ENCODE peak calls at places on chromosome 5, in ten cellular contexts. One of them, this sample, is unnamed.
A peak's percentile ranks its signal among the peaks of the same experiment; 100 is the strongest.

GRCh38 chr5:172600571-172600970 is 40.5 kb upstream of the NEURL1B start:
- DNase-seq in left ventricle myocardium inferior: peak; percentile 39
- DNase-seq in NCI-H1092 treated with DMSO at 0.1 percent for 48 hours: no peak
- DNase-seq in T-helper 22 cell: no peak
- DNase-seq in naive thymus-derived CD4-positive, alpha-beta T cell: no peak
- DNase-seq in NCI-H1105 treated with DMSO at 0.1 percent for 48 hours: no peak
- DNase-seq in AG08395: no peak
- DNase-seq in activated CD8-positive, alpha-beta memory T cell treated with anti-CD3 and anti-CD28 coated beads, Interleukin-2, amount 50 U/mL, for 4 hours: no peak
- DNase-seq in mucosa of descending colon: no peak
- DNase-seq in pons: no peak
- DNase-seq in this sample: no peak

GRCh38 chr5:177357459-177358332 is at the start of gene RGS14:
- DNase-seq in AG08395: no peak
- DNase-seq in pons: peak; percentile 66
- DNase-seq in left ventricle myocardium inferior: peak; percentile 29
- DNase-seq in NCI-H1092 treated with DMSO at 0.1 percent for 48 hours: peak; percentile 24
- DNase-seq in mucosa of descending colon: peak; percentile 58
- DNase-seq in NCI-H1105 treated with DMSO at 0.1 percent for 48 hours: peak; percentile 43
- DNase-seq in naive thymus-derived CD4-positive, alpha-beta T cell: peak; percentile 89
- DNase-seq in T-helper 22 cell: peak; percentile 65
- DNase-seq in activated CD8-positive, alpha-beta memory T cell treated with anti-CD3 and anti-CD28 coated beads, Interleukin-2, amount 50 U/mL, for 4 hours: peak; percentile 67
- DNase-seq in this sample: no peak

GRCh38 chr5:57658009-57658408 is 175.4 kb upstream of the ACTBL2 start:
- DNase-seq in NCI-H1105 treated with DMSO at 0.1 percent for 48 hours: no peak
- DNase-seq in AG08395: no peak
- DNase-seq in left ventricle myocardium inferior: no peak
- DNase-seq in NCI-H1092 treated with DMSO at 0.1 percent for 48 hours: no peak
- DNase-seq in mucosa of descending colon: no peak
- DNase-seq in T-helper 22 cell: no peak
- DNase-seq in naive thymus-derived CD4-positive, alpha-beta T cell: no peak
- DNase-seq in pons: no peak
- DNase-seq in activated CD8-positive, alpha-beta memory T cell treated with anti-CD3 and anti-CD28 coated beads, Interleukin-2, amount 50 U/mL, for 4 hours: no peak
- DNase-seq in this sample: no peak

GRCh38 chr5:74042559-74043357 is 416.8 kb downstream of the ARHGEF28 start:
- DNase-seq in pons: no peak
- DNase-seq in T-helper 22 cell: no peak
- DNase-seq in NCI-H1092 treated with DMSO at 0.1 percent for 48 hours: no peak
- DNase-seq in left ventricle myocardium inferior: no peak
- DNase-seq in mucosa of descending colon: no peak
- DNase-seq in naive thymus-derived CD4-positive, alpha-beta T cell: no peak
- DNase-seq in NCI-H1105 treated with DMSO at 0.1 percent for 48 hours: no peak
- DNase-seq in activated CD8-positive, alpha-beta memory T cell treated with anti-CD3 and anti-CD28 coated beads, Interleukin-2, amount 50 U/mL, for 4 hours: no peak
- DNase-seq in AG08395: peak; percentile 71
- DNase-seq in this sample: peak; percentile 66

GRCh38 chr5:10652606-10653005 is 88.7 kb downstream of the ANKRD33B start:
- DNase-seq in activated CD8-positive, alpha-beta memory T cell treated with anti-CD3 and anti-CD28 coated beads, Interleukin-2, amount 50 U/mL, for 4 hours: no peak
- DNase-seq in pons: no peak
- DNase-seq in NCI-H1092 treated with DMSO at 0.1 percent for 48 hours: no peak
- DNase-seq in left ventricle myocardium inferior: no peak
- DNase-seq in T-helper 22 cell: no peak
- DNase-seq in AG08395: no peak
- DNase-seq in NCI-H1105 treated with DMSO at 0.1 percent for 48 hours: no peak
- DNase-seq in mucosa of descending colon: no peak
- DNase-seq in naive thymus-derived CD4-positive, alpha-beta T cell: no peak
- DNase-seq in this sample: no peak

GRCh38 chr5:68738236-68738635 is 355.6 kb upstream of the SLC30A5 start:
- DNase-seq in mucosa of descending colon: no peak
- DNase-seq in pons: no peak
- DNase-seq in NCI-H1092 treated with DMSO at 0.1 percent for 48 hours: no peak
- DNase-seq in NCI-H1105 treated with DMSO at 0.1 percent for 48 hours: no peak
- DNase-seq in activated CD8-positive, alpha-beta memory T cell treated with anti-CD3 and anti-CD28 coated beads, Interleukin-2, amount 50 U/mL, for 4 hours: no peak
- DNase-seq in left ventricle myocardium inferior: no peak
- DNase-seq in T-helper 22 cell: no peak
- DNase-seq in AG08395: no peak
- DNase-seq in naive thymus-derived CD4-positive, alpha-beta T cell: no peak
- DNase-seq in this sample: no peak

GRCh38 chr5:4514067-4514648 is 626.0 kb upstream of the ADAMTS16 start:
- DNase-seq in left ventricle myocardium inferior: no peak
- DNase-seq in naive thymus-derived CD4-positive, alpha-beta T cell: no peak
- DNase-seq in NCI-H1105 treated with DMSO at 0.1 percent for 48 hours: peak; percentile 95
- DNase-seq in T-helper 22 cell: no peak
- DNase-seq in mucosa of descending colon: no peak
- DNase-seq in activated CD8-positive, alpha-beta memory T cell treated with anti-CD3 and anti-CD28 coated beads, Interleukin-2, amount 50 U/mL, for 4 hours: no peak
- DNase-seq in pons: no peak
- DNase-seq in NCI-H1092 treated with DMSO at 0.1 percent for 48 hours: no peak
- DNase-seq in AG08395: no peak
- DNase-seq in this sample: no peak

GRCh38 chr5:80083115-80083890 is 48.2 kb downstream of the THBS4 start:
- DNase-seq in naive thymus-derived CD4-positive, alpha-beta T cell: peak; percentile 53
- DNase-seq in AG08395: peak; percentile 82
- DNase-seq in mucosa of descending colon: peak; percentile 11
- DNase-seq in activated CD8-positive, alpha-beta memory T cell treated with anti-CD3 and anti-CD28 coated beads, Interleukin-2, amount 50 U/mL, for 4 hours: no peak
- DNase-seq in T-helper 22 cell: no peak
- DNase-seq in pons: peak; percentile 89
- DNase-seq in left ventricle myocardium inferior: no peak
- DNase-seq in NCI-H1092 treated with DMSO at 0.1 percent for 48 hours: peak; percentile 80
- DNase-seq in NCI-H1105 treated with DMSO at 0.1 percent for 48 hours: peak; percentile 78
- DNase-seq in this sample: no peak

GRCh38 chr5:60821488-60822284 is 22.4 kb downstream of the ELOVL7 start:
- DNase-seq in T-helper 22 cell: no peak
- DNase-seq in mucosa of descending colon: no peak
- DNase-seq in NCI-H1105 treated with DMSO at 0.1 percent for 48 hours: no peak
- DNase-seq in pons: no peak
- DNase-seq in NCI-H1092 treated with DMSO at 0.1 percent for 48 hours: no peak
- DNase-seq in AG08395: no peak
- DNase-seq in naive thymus-derived CD4-positive, alpha-beta T cell: no peak
- DNase-seq in activated CD8-positive, alpha-beta memory T cell treated with anti-CD3 and anti-CD28 coated beads, Interleukin-2, amount 50 U/mL, for 4 hours: no peak
- DNase-seq in left ventricle myocardium inferior: no peak
- DNase-seq in this sample: no peak

GRCh38 chr5:6804766-6805165 is 91.5 kb downstream of the TENT4A start:
- DNase-seq in activated CD8-positive, alpha-beta memory T cell treated with anti-CD3 and anti-CD28 coated beads, Interleukin-2, amount 50 U/mL, for 4 hours: no peak
- DNase-seq in NCI-H1105 treated with DMSO at 0.1 percent for 48 hours: no peak
- DNase-seq in NCI-H1092 treated with DMSO at 0.1 percent for 48 hours: no peak
- DNase-seq in T-helper 22 cell: no peak
- DNase-seq in pons: no peak
- DNase-seq in AG08395: peak; percentile 60
- DNase-seq in naive thymus-derived CD4-positive, alpha-beta T cell: no peak
- DNase-seq in left ventricle myocardium inferior: no peak
- DNase-seq in mucosa of descending colon: no peak
- DNase-seq in this sample: no peak

GRCh38 chr5:36701085-36701691 is 94.8 kb downstream of the SLC1A3 start:
- DNase-seq in naive thymus-derived CD4-positive, alpha-beta T cell: no peak
- DNase-seq in left ventricle myocardium inferior: no peak
- DNase-seq in pons: peak; percentile 67
- DNase-seq in NCI-H1092 treated with DMSO at 0.1 percent for 48 hours: no peak
- DNase-seq in mucosa of descending colon: no peak
- DNase-seq in AG08395: no peak
- DNase-seq in T-helper 22 cell: no peak
- DNase-seq in NCI-H1105 treated with DMSO at 0.1 percent for 48 hours: no peak
- DNase-seq in activated CD8-positive, alpha-beta memory T cell treated with anti-CD3 and anti-CD28 coated beads, Interleukin-2, amount 50 U/mL, for 4 hours: no peak
- DNase-seq in this sample: no peak

GRCh38 chr5:73450672-73451217 is 2.2 kb upstream of the FOXD1 start:
- DNase-seq in pons: no peak
- DNase-seq in mucosa of descending colon: no peak
- DNase-seq in naive thymus-derived CD4-positive, alpha-beta T cell: no peak
- DNase-seq in AG08395: no peak
- DNase-seq in left ventricle myocardium inferior: no peak
- DNase-seq in NCI-H1092 treated with DMSO at 0.1 percent for 48 hours: no peak
- DNase-seq in T-helper 22 cell: no peak
- DNase-seq in NCI-H1105 treated with DMSO at 0.1 percent for 48 hours: no peak
- DNase-seq in activated CD8-positive, alpha-beta memory T cell treated with anti-CD3 and anti-CD28 coated beads, Interleukin-2, amount 50 U/mL, for 4 hours: no peak
- DNase-seq in this sample: no peak

GRCh38 chr5:133991171-133991910 is 13.4 kb downstream of the VDAC1 start:
- DNase-seq in NCI-H1092 treated with DMSO at 0.1 percent for 48 hours: no peak
- DNase-seq in AG08395: no peak
- DNase-seq in NCI-H1105 treated with DMSO at 0.1 percent for 48 hours: no peak
- DNase-seq in naive thymus-derived CD4-positive, alpha-beta T cell: no peak
- DNase-seq in left ventricle myocardium inferior: no peak
- DNase-seq in T-helper 22 cell: no peak
- DNase-seq in pons: no peak
- DNase-seq in mucosa of descending colon: no peak
- DNase-seq in activated CD8-positive, alpha-beta memory T cell treated with anti-CD3 and anti-CD28 coated beads, Interleukin-2, amount 50 U/mL, for 4 hours: no peak
- DNase-seq in this sample: no peak

GRCh38 chr5:114191441-114191840 is 170.4 kb upstream of the KCNN2 start:
- DNase-seq in mucosa of descending colon: no peak
- DNase-seq in naive thymus-derived CD4-positive, alpha-beta T cell: no peak
- DNase-seq in activated CD8-positive, alpha-beta memory T cell treated with anti-CD3 and anti-CD28 coated beads, Interleukin-2, amount 50 U/mL, for 4 hours: no peak
- DNase-seq in AG08395: no peak
- DNase-seq in T-helper 22 cell: no peak
- DNase-seq in NCI-H1105 treated with DMSO at 0.1 percent for 48 hours: no peak
- DNase-seq in pons: no peak
- DNase-seq in NCI-H1092 treated with DMSO at 0.1 percent for 48 hours: no peak
- DNase-seq in left ventricle myocardium inferior: no peak
- DNase-seq in this sample: no peak

GRCh38 chr5:32880781-32881180 is 169.7 kb downstream of the NPR3 start:
- DNase-seq in NCI-H1092 treated with DMSO at 0.1 percent for 48 hours: no peak
- DNase-seq in naive thymus-derived CD4-positive, alpha-beta T cell: no peak
- DNase-seq in pons: no peak
- DNase-seq in T-helper 22 cell: no peak
- DNase-seq in NCI-H1105 treated with DMSO at 0.1 percent for 48 hours: no peak
- DNase-seq in mucosa of descending colon: no peak
- DNase-seq in AG08395: no peak
- DNase-seq in activated CD8-positive, alpha-beta memory T cell treated with anti-CD3 and anti-CD28 coated beads, Interleukin-2, amount 50 U/mL, for 4 hours: no peak
- DNase-seq in left ventricle myocardium inferior: no peak
- DNase-seq in this sample: no peak

GRCh38 chr5:158700997-158701391 is 398.7 kb downstream of the EBF1 start:
- DNase-seq in T-helper 22 cell: no peak
- DNase-seq in pons: no peak
- DNase-seq in AG08395: no peak
- DNase-seq in NCI-H1105 treated with DMSO at 0.1 percent for 48 hours: no peak
- DNase-seq in naive thymus-derived CD4-positive, alpha-beta T cell: no peak
- DNase-seq in NCI-H1092 treated with DMSO at 0.1 percent for 48 hours: no peak
- DNase-seq in activated CD8-positive, alpha-beta memory T cell treated with anti-CD3 and anti-CD28 coated beads, Interleukin-2, amount 50 U/mL, for 4 hours: no peak
- DNase-seq in left ventricle myocardium inferior: no peak
- DNase-seq in mucosa of descending colon: no peak
- DNase-seq in this sample: no peak

GRCh38 chr5:159217236-159217635 is 7.9 kb upstream of the RNF145 start:
- DNase-seq in AG08395: no peak
- DNase-seq in mucosa of descending colon: no peak
- DNase-seq in pons: no peak
- DNase-seq in left ventricle myocardium inferior: no peak
- DNase-seq in activated CD8-positive, alpha-beta memory T cell treated with anti-CD3 and anti-CD28 coated beads, Interleukin-2, amount 50 U/mL, for 4 hours: no peak
- DNase-seq in NCI-H1092 treated with DMSO at 0.1 percent for 48 hours: no peak
- DNase-seq in T-helper 22 cell: no peak
- DNase-seq in naive thymus-derived CD4-positive, alpha-beta T cell: no peak
- DNase-seq in NCI-H1105 treated with DMSO at 0.1 percent for 48 hours: no peak
- DNase-seq in this sample: no peak

GRCh38 chr5:178274826-178275537 is 42.4 kb upstream of the PHYKPL start:
- DNase-seq in NCI-H1092 treated with DMSO at 0.1 percent for 48 hours: no peak
- DNase-seq in T-helper 22 cell: no peak
- DNase-seq in activated CD8-positive, alpha-beta memory T cell treated with anti-CD3 and anti-CD28 coated beads, Interleukin-2, amount 50 U/mL, for 4 hours: no peak
- DNase-seq in mucosa of descending colon: no peak
- DNase-seq in pons: no peak
- DNase-seq in AG08395: no peak
- DNase-seq in left ventricle myocardium inferior: no peak
- DNase-seq in NCI-H1105 treated with DMSO at 0.1 percent for 48 hours: no peak
- DNase-seq in naive thymus-derived CD4-positive, alpha-beta T cell: no peak
- DNase-seq in this sample: no peak

GRCh38 chr5:135706893-135707292 is 127.6 kb upstream of the SLC25A48 start:
- DNase-seq in NCI-H1092 treated with DMSO at 0.1 percent for 48 hours: no peak
- DNase-seq in NCI-H1105 treated with DMSO at 0.1 percent for 48 hours: no peak
- DNase-seq in pons: no peak
- DNase-seq in left ventricle myocardium inferior: no peak
- DNase-seq in naive thymus-derived CD4-positive, alpha-beta T cell: no peak
- DNase-seq in activated CD8-positive, alpha-beta memory T cell treated with anti-CD3 and anti-CD28 coated beads, Interleukin-2, amount 50 U/mL, for 4 hours: no peak
- DNase-seq in mucosa of descending colon: no peak
- DNase-seq in T-helper 22 cell: no peak
- DNase-seq in AG08395: no peak
- DNase-seq in this sample: no peak

GRCh38 chr5:127026166-127026565 is 4.2 kb downstream of the MARCHF3 start:
- DNase-seq in left ventricle myocardium inferior: no peak
- DNase-seq in NCI-H1092 treated with DMSO at 0.1 percent for 48 hours: no peak
- DNase-seq in activated CD8-positive, alpha-beta memory T cell treated with anti-CD3 and anti-CD28 coated beads, Interleukin-2, amount 50 U/mL, for 4 hours: no peak
- DNase-seq in pons: no peak
- DNase-seq in NCI-H1105 treated with DMSO at 0.1 percent for 48 hours: no peak
- DNase-seq in AG08395: no peak
- DNase-seq in T-helper 22 cell: no peak
- DNase-seq in mucosa of descending colon: no peak
- DNase-seq in naive thymus-derived CD4-positive, alpha-beta T cell: no peak
- DNase-seq in this sample: no peak

GRCh38 chr5:137146402-137146889 is 352.7 kb downstream of the SPOCK1 start:
- DNase-seq in NCI-H1092 treated with DMSO at 0.1 percent for 48 hours: no peak
- DNase-seq in T-helper 22 cell: no peak
- DNase-seq in NCI-H1105 treated with DMSO at 0.1 percent for 48 hours: peak; percentile 12
- DNase-seq in AG08395: peak; percentile 94
- DNase-seq in activated CD8-positive, alpha-beta memory T cell treated with anti-CD3 and anti-CD28 coated beads, Interleukin-2, amount 50 U/mL, for 4 hours: no peak
- DNase-seq in pons: peak; percentile 92
- DNase-seq in mucosa of descending colon: no peak
- DNase-seq in left ventricle myocardium inferior: no peak
- DNase-seq in naive thymus-derived CD4-positive, alpha-beta T cell: no peak
- DNase-seq in this sample: peak; percentile 52

GRCh38 chr5:130871346-130872086 is 293.5 kb downstream of the HINT1 start:
- DNase-seq in NCI-H1105 treated with DMSO at 0.1 percent for 48 hours: peak; percentile 0
- DNase-seq in left ventricle myocardium inferior: peak; percentile 46
- DNase-seq in naive thymus-derived CD4-positive, alpha-beta T cell: peak; percentile 41
- DNase-seq in mucosa of descending colon: peak; percentile 81
- DNase-seq in pons: no peak
- DNase-seq in activated CD8-positive, alpha-beta memory T cell treated with anti-CD3 and anti-CD28 coated beads, Interleukin-2, amount 50 U/mL, for 4 hours: peak; percentile 28
- DNase-seq in T-helper 22 cell: no peak
- DNase-seq in NCI-H1092 treated with DMSO at 0.1 percent for 48 hours: no peak
- DNase-seq in AG08395: peak; percentile 60
- DNase-seq in this sample: no peak

GRCh38 chr5:133041910-133042309 is 9.9 kb upstream of the HSPA4 start:
- DNase-seq in naive thymus-derived CD4-positive, alpha-beta T cell: no peak
- DNase-seq in mucosa of descending colon: no peak
- DNase-seq in activated CD8-positive, alpha-beta memory T cell treated with anti-CD3 and anti-CD28 coated beads, Interleukin-2, amount 50 U/mL, for 4 hours: no peak
- DNase-seq in NCI-H1092 treated with DMSO at 0.1 percent for 48 hours: no peak
- DNase-seq in T-helper 22 cell: no peak
- DNase-seq in AG08395: no peak
- DNase-seq in NCI-H1105 treated with DMSO at 0.1 percent for 48 hours: no peak
- DNase-seq in left ventricle myocardium inferior: no peak
- DNase-seq in pons: no peak
- DNase-seq in this sample: no peak

GRCh38 chr5:99331061-99331460 is 402.3 kb upstream of the CHD1 start:
- DNase-seq in NCI-H1105 treated with DMSO at 0.1 percent for 48 hours: peak; percentile 83
- DNase-seq in T-helper 22 cell: no peak
- DNase-seq in AG08395: no peak
- DNase-seq in activated CD8-positive, alpha-beta memory T cell treated with anti-CD3 and anti-CD28 coated beads, Interleukin-2, amount 50 U/mL, for 4 hours: no peak
- DNase-seq in mucosa of descending colon: no peak
- DNase-seq in NCI-H1092 treated with DMSO at 0.1 percent for 48 hours: peak; percentile 77
- DNase-seq in left ventricle myocardium inferior: no peak
- DNase-seq in naive thymus-derived CD4-positive, alpha-beta T cell: no peak
- DNase-seq in pons: no peak
- DNase-seq in this sample: no peak